ENCODE peak calls at places on chromosomes 6 and 20, in nine cellular contexts. X is NCI-H460, N is fibroblast of mammary gland, L is COLO829, W is OCI-M1, V is WTC11, E is DND-41, U is non-pigmented ciliary epithelial cell, K is dermis microvascular lymphatic vessel endothelial cell. J is an unnamed sample.
A peak's percentile ranks its signal among the peaks of the same experiment; 100 is the strongest.

GRCh38 chr20:17339000-17339399 is 112.2 kb downstream of the PCSK2 start:
- DNase-seq in X (no peak), N (no peak), L (no peak), W (no peak), V (no peak), E (no peak), U (no peak), K (no peak), J (no peak)

GRCh38 chr6:25499851-25500250 is 152.2 kb upstream of the SCGN start:
- DNase-seq in X (no peak), N (no peak), L (peak; percentile 18), W (no peak), V (no peak), E (no peak), U (no peak), K (no peak), J (no peak)

GRCh38 chr20:34538671-34539123 is 19.8 kb upstream of the MAP1LC3A start:
- DNase-seq in X (peak; percentile 43), N (peak; percentile 66), L (peak; percentile 49), W (peak; percentile 82), V (peak; percentile 72), E (peak; percentile 56), U (no peak), K (no peak), J (peak; percentile 76)

GRCh38 chr20:15146948-15147347 is 809.5 kb upstream of the FLRT3 start:
- DNase-seq in X (no peak), N (no peak), L (no peak), W (no peak), V (no peak), E (no peak), U (no peak), K (no peak), J (no peak)

GRCh38 chr6:82006027-82006738 is 241.4 kb downstream of the IBTK start:
- DNase-seq in X (no peak), N (peak; percentile 68), L (no peak), W (peak; percentile 78), V (peak; percentile 17), E (peak; percentile 20), U (no peak), K (peak; percentile 21), J (peak; percentile 67)

GRCh38 chr6:24078200-24078599 is 47.8 kb upstream of the NRSN1 start:
- DNase-seq in X (no peak), N (peak; percentile 79), L (peak; percentile 14), W (no peak), V (no peak), E (no peak), U (peak; percentile 1), K (no peak), J (no peak)

GRCh38 chr6:42349753-42350573 is 101.8 kb downstream of the TRERF1 start:
- DNase-seq in X (no peak), N (peak; percentile 59), L (no peak), W (no peak), V (no peak), E (no peak), U (no peak), K (no peak), J (no peak)

GRCh38 chr6:134063966-134064445 is 11.6 kb upstream of the SLC2A12 start:
- DNase-seq in X (peak; percentile 57), N (peak; percentile 80), L (peak; percentile 80), W (peak; percentile 86), V (peak; percentile 36), E (peak; percentile 70), U (no peak), K (peak; percentile 80), J (peak; percentile 68)

GRCh38 chr20:51434026-51434425 is 108.5 kb downstream of the NFATC2 start:
- DNase-seq in X (no peak), N (no peak), L (no peak), W (no peak), V (no peak), E (no peak), U (no peak), K (no peak), J (no peak)

GRCh38 chr20:5342031-5342430 is 25.3 kb upstream of the PROKR2 start:
- DNase-seq in X (no peak), N (peak; percentile 3), L (no peak), W (no peak), V (no peak), E (no peak), U (no peak), K (no peak), J (no peak)

GRCh38 chr6:76707630-76708029 is 635.2 kb upstream of the IMPG1 start:
- DNase-seq in X (no peak), N (no peak), L (no peak), W (no peak), V (no peak), E (no peak), U (no peak), K (no peak), J (no peak)

GRCh38 chr6:37741757-37742400 is 44.2 kb upstream of the MDGA1 start:
- DNase-seq in X (no peak), N (no peak), L (no peak), W (peak; percentile 61), V (peak; percentile 64), E (no peak), U (no peak), K (no peak), J (peak; percentile 61)

GRCh38 chr6:105432797-105433196 is 29.9 kb upstream of the PREP start:
- DNase-seq in X (peak; percentile 36), N (peak; percentile 76), L (peak; percentile 65), W (no peak), V (no peak), E (no peak), U (peak; percentile 67), K (peak; percentile 58), J (no peak)

GRCh38 chr6:77397561-77397960 is 65.7 kb downstream of the HTR1B start:
- DNase-seq in X (no peak), N (peak; percentile 2), L (no peak), W (no peak), V (no peak), E (no peak), U (peak; percentile 3), K (no peak), J (no peak)

GRCh38 chr6:1596088-1596852 is 13.4 kb upstream of the FOXC1 start:
- DNase-seq in X (no peak), N (peak; percentile 49), L (no peak), W (peak; percentile 83), V (peak; percentile 77), E (peak; percentile 69), U (no peak), K (no peak), J (peak; percentile 71)

GRCh38 chr6:129567374-129567773 is 142.6 kb downstream of the ARHGAP18 start:
- DNase-seq in X (no peak), N (peak; percentile 52), L (peak; percentile 21), W (peak; percentile 68), V (peak; percentile 78), E (peak; percentile 14), U (no peak), K (peak; percentile 12), J (peak; percentile 26)

GRCh38 chr20:40600441-40601235 is 88.4 kb downstream of the MAFB start:
- DNase-seq in X (no peak), N (no peak), L (no peak), W (no peak), V (no peak), E (no peak), U (no peak), K (no peak), J (no peak)

GRCh38 chr6:25700841-25701240 is 48.8 kb downstream of the SCGN start:
- DNase-seq in X (no peak), N (no peak), L (no peak), W (no peak), V (no peak), E (no peak), U (no peak), K (no peak), J (no peak)

GRCh38 chr6:98769546-98769945 is 64.8 kb upstream of the POU3F2 start:
- DNase-seq in X (peak; percentile 8), N (peak; percentile 11), L (peak; percentile 56), W (peak; percentile 52), V (peak; percentile 41), E (peak; percentile 6), U (no peak), K (no peak), J (peak; percentile 5)

GRCh38 chr6:110488606-110489005 is 12.2 kb upstream of the SLC22A16 start:
- DNase-seq in X (no peak), N (no peak), L (no peak), W (no peak), V (no peak), E (no peak), U (no peak), K (no peak), J (no peak)

GRCh38 chr6:71768356-71768755 is 118.0 kb upstream of the RIMS1 start:
- DNase-seq in X (no peak), N (no peak), L (no peak), W (no peak), V (no peak), E (no peak), U (no peak), K (no peak), J (no peak)

GRCh38 chr6:24658573-24659511 is 7.9 kb downstream of the TDP2 start:
- DNase-seq in X (peak; percentile 97), N (peak; percentile 94), L (no peak), W (peak; percentile 46), V (no peak), E (no peak), U (no peak), K (no peak), J (no peak)

GRCh38 chr6:128139519-128139918 is 238.7 kb upstream of the THEMIS start:
- DNase-seq in X (no peak), N (peak; percentile 64), L (no peak), W (no peak), V (no peak), E (no peak), U (no peak), K (no peak), J (peak; percentile 41)

GRCh38 chr6:32170294-32170693 is 5.6 kb downstream of the AGPAT1 start:
- DNase-seq in X (no peak), N (no peak), L (no peak), W (no peak), V (no peak), E (no peak), U (no peak), K (no peak), J (no peak)

GRCh38 chr20:53428997-53429396 is 164.6 kb downstream of the ZNF217 start:
- DNase-seq in X (no peak), N (no peak), L (peak; percentile 50), W (no peak), V (no peak), E (no peak), U (no peak), K (no peak), J (no peak)

GRCh38 chr6:138044972-138045371 is 62.2 kb downstream of the PERP start:
- DNase-seq in X (no peak), N (no peak), L (no peak), W (no peak), V (no peak), E (no peak), U (no peak), K (no peak), J (no peak)

GRCh38 chr20:40797425-40797824 is 108.4 kb upstream of the MAFB start:
- DNase-seq in X (no peak), N (peak; percentile 22), L (peak; percentile 26), W (peak; percentile 23), V (no peak), E (peak; percentile 50), U (no peak), K (no peak), J (peak; percentile 29)

GRCh38 chr20:3777726-3778629 is 3.3 kb downstream of the SPEF1 start:
- DNase-seq in X (no peak), N (peak; percentile 41), L (peak; percentile 85), W (no peak), V (peak; percentile 82), E (no peak), U (no peak), K (no peak), J (peak; percentile 37)

GRCh38 chr20:16865406-16865805 is 117.2 kb downstream of the OTOR start:
- DNase-seq in X (no peak), N (no peak), L (peak; percentile 93), W (no peak), V (no peak), E (no peak), U (no peak), K (no peak), J (no peak)